ENCODE peak calls at places on chromosome 16, in eight cellular contexts. G is KBM-7; R is RPMI8226; T is amygdala; V is naive thymus-derived CD8-positive, alpha-beta T cell; Z is stimulated activated CD8-positive, alpha-beta memory T cell treated with anti-CD3 and anti-CD28 coated beads, Interleukin-7, amount 100 ng/mL, for 24 hours; N is HS-5; W is uterus. Y is an unnamed sample.

GRCh38 chr16:50502616-50503000 is 45.6 kb upstream of the NKD1 start:
- DNase-seq in G (peak), R (no peak), T (no peak), V (no peak), Z (no peak), N (no peak), W (no peak), Y (no peak)

GRCh38 chr16:57740423-57741071 is 5.0 kb downstream of the KATNB1 start:
- DNase-seq in G (no peak), R (no peak), T (no peak), V (no peak), Z (no peak), N (no peak), W (no peak), Y (peak)

GRCh38 chr16:77059441-77059840 is 131.5 kb upstream of the MON1B start:
- DNase-seq in G (no peak), R (no peak), T (no peak), V (no peak), Z (no peak), N (no peak), W (no peak), Y (no peak)

GRCh38 chr16:5639531-5639930 is 541.9 kb upstream of the EEF2KMT start:
- DNase-seq in G (no peak), R (no peak), T (no peak), V (no peak), Z (no peak), N (no peak), W (no peak), Y (no peak)

GRCh38 chr16:17397499-17397891 is 73.3 kb downstream of the XYLT1 start:
- DNase-seq in G (no peak), R (peak), T (peak), V (no peak), Z (no peak), N (no peak), W (peak), Y (no peak)

GRCh38 chr16:69941251-69942098 is 9.7 kb upstream of the CLEC18A start:
- DNase-seq in G (no peak), R (no peak), T (no peak), V (no peak), Z (no peak), N (no peak), W (no peak), Y (no peak)

GRCh38 chr16:55775857-55776256 is 57.0 kb downstream of the CES1 start:
- DNase-seq in G (no peak), R (no peak), T (no peak), V (no peak), Z (no peak), N (no peak), W (no peak), Y (no peak)

GRCh38 chr16:57803413-57803990 is 1.2 kb upstream of the KIFC3 start:
- DNase-seq in G (no peak), R (no peak), T (peak), V (no peak), Z (no peak), N (no peak), W (no peak), Y (no peak)

GRCh38 chr16:26189496-26190005 is 497.8 kb downstream of the HS3ST4 start:
- DNase-seq in G (no peak), R (no peak), T (no peak), V (no peak), Z (no peak), N (no peak), W (no peak), Y (no peak)

GRCh38 chr16:85757341-85757822 is 6.5 kb upstream of the C16orf74 start:
- DNase-seq in G (no peak), R (no peak), T (no peak), V (no peak), Z (no peak), N (peak), W (no peak), Y (no peak)

GRCh38 chr16:52548261-52549010 is 1.5 kb upstream of the TOX3 start:
- DNase-seq in G (no peak), R (no peak), T (no peak), V (no peak), Z (no peak), N (no peak), W (no peak), Y (no peak)

Y was measured in psoas muscle.